ENCODE peak calls at places on chromosomes 5 and 9, in six cellular contexts. I, P, B, N, Z and S are unnamed samples.

GRCh38 chr9:115461284-115461683 is 343.3 kb upstream of the TNC start:
- DNase-seq in I (no peak), P (no peak), B (no peak), N (no peak), Z (no peak), S (no peak)

GRCh38 chr9:99057665-99058625 is 47.0 kb upstream of the TGFBR1 start:
- DNase-seq in I (peak), P (no peak), B (peak), N (peak), Z (peak), S (peak)

GRCh38 chr9:36424289-36425055 is 24.4 kb upstream of the RNF38 start:
- DNase-seq in I (no peak), P (no peak), B (no peak), N (no peak), Z (no peak), S (no peak)

GRCh38 chr9:7368410-7369292 is 430.9 kb downstream of the DMAC1 start:
- DNase-seq in I (no peak), P (no peak), B (peak), N (no peak), Z (peak), S (peak)

GRCh38 chr5:181197326-181197951 is 7.6 kb downstream of the TRIM7 start:
- DNase-seq in I (no peak), P (no peak), B (no peak), N (no peak), Z (no peak), S (no peak)

GRCh38 chr9:108836771-108837170 is 19.0 kb downstream of the ACTL7B start:
- DNase-seq in I (no peak), P (no peak), B (no peak), N (no peak), Z (peak), S (peak)

GRCh38 chr9:2655411-2655901 is 33.9 kb downstream of the VLDLR start:
- DNase-seq in I (peak), P (no peak), B (peak), N (no peak), Z (peak), S (peak)

GRCh38 chr5:148697177-148697820 is 43.0 kb upstream of the HTR4 start:
- DNase-seq in I (no peak), P (no peak), B (peak), N (no peak), Z (peak), S (peak)

GRCh38 chr9:93010696-93011095 is 47.8 kb upstream of the SUSD3 start:
- DNase-seq in I (peak), P (peak), B (no peak), N (no peak), Z (no peak), S (no peak)

GRCh38 chr5:29485333-29485732 is 1708.2 kb upstream of the CDH6 start:
- DNase-seq in I (no peak), P (no peak), B (no peak), N (no peak), Z (no peak), S (no peak)

GRCh38 chr9:136521541-136521940 is 24.3 kb downstream of the NOTCH1 start:
- DNase-seq in I (no peak), P (no peak), B (no peak), N (no peak), Z (no peak), S (no peak)

GRCh38 chr5:76660360-76660759 is 37.2 kb upstream of the F2RL2 start:
- DNase-seq in I (no peak), P (no peak), B (peak), N (no peak), Z (no peak), S (peak)

GRCh38 chr9:73979894-73980264 is 517.3 kb upstream of the RORB start:
- DNase-seq in I (no peak), P (no peak), B (no peak), N (no peak), Z (no peak), S (no peak)

GRCh38 chr9:15642369-15642962 is 89.6 kb downstream of the CCDC171 start:
- DNase-seq in I (no peak), P (peak), B (peak), N (no peak), Z (peak), S (peak)

GRCh38 chr9:129125478-129125877 is 14.3 kb downstream of the PTPA start:
- DNase-seq in I (no peak), P (no peak), B (peak), N (no peak), Z (peak), S (peak)

GRCh38 chr5:142922223-142922952 is 152.2 kb downstream of the ARHGAP26 start:
- DNase-seq in I (no peak), P (peak), B (peak), N (no peak), Z (peak), S (peak)

GRCh38 chr5:9502864-9503263 is 43.0 kb downstream of the SEMA5A start:
- DNase-seq in I (no peak), P (no peak), B (no peak), N (no peak), Z (no peak), S (no peak)

GRCh38 chr5:170182461-170182860 is 50.3 kb upstream of the C5orf58 start:
- DNase-seq in I (no peak), P (no peak), B (no peak), N (no peak), Z (no peak), S (no peak)

GRCh38 chr5:10460252-10460906 is 18.7 kb downstream of the ROPN1L start:
- DNase-seq in I (no peak), P (no peak), B (no peak), N (no peak), Z (no peak), S (no peak)

GRCh38 chr5:105639511-105639910 is 2031.2 kb downstream of the EFNA5 start:
- DNase-seq in I (no peak), P (no peak), B (no peak), N (no peak), Z (no peak), S (no peak)

GRCh38 chr9:28820741-28821140 is 1247.5 kb upstream of the C9orf72 start:
- DNase-seq in I (no peak), P (no peak), B (no peak), N (no peak), Z (no peak), S (no peak)

GRCh38 chr5:73106335-73106734 is 14.0 kb upstream of the TMEM171 start:
- DNase-seq in I (no peak), P (no peak), B (no peak), N (no peak), Z (no peak), S (no peak)

GRCh38 chr5:40171971-40172370 is 507.7 kb upstream of the PTGER4 start:
- DNase-seq in I (no peak), P (no peak), B (peak), N (no peak), Z (peak), S (peak)

GRCh38 chr9:70601000-70601929 is 186.8 kb upstream of the KLF9 start:
- DNase-seq in I (no peak), P (no peak), B (peak), N (no peak), Z (peak), S (peak)

GRCh38 chr9:129505270-129505881 is 115.5 kb downstream of the C9orf50 start:
- DNase-seq in I (no peak), P (no peak), B (no peak), N (no peak), Z (no peak), S (no peak)

GRCh38 chr5:87121315-87122170 is 146.1 kb upstream of the RASA1 start:
- DNase-seq in I (peak), P (no peak), B (peak), N (no peak), Z (peak), S (peak)

GRCh38 chr9:86046930-86047341 is 52.4 kb downstream of the GOLM1 start:
- DNase-seq in I (no peak), P (no peak), B (no peak), N (no peak), Z (no peak), S (no peak)

GRCh38 chr9:125942111-125942510 is 194.9 kb downstream of the PBX3 start:
- DNase-seq in I (no peak), P (no peak), B (no peak), N (no peak), Z (peak), S (peak)

GRCh38 chr9:127211983-127212382 is 52.6 kb upstream of the GARNL3 start:
- DNase-seq in I (no peak), P (no peak), B (no peak), N (no peak), Z (no peak), S (no peak)